ENCODE peak calls at places on chromosomes 5 and 9, in eight cellular contexts. One of them, this sample, is unnamed.

GRCh38 chr9:78921341-78921740 is 624.4 kb downstream of the PSAT1 start:
- DNase-seq in NCI-H2029: no peak
- DNase-seq in neural crest cell: no peak
- DNase-seq in GM10248: no peak
- DNase-seq in ELR: no peak
- DNase-seq in CD8-positive, alpha-beta T cell: no peak
- DNase-seq in activated T-cell treated with anti-CD3 and anti-CD28 coated beads for 1 hour: no peak
- DNase-seq in GM04504: no peak
- DNase-seq in this sample: no peak

GRCh38 chr9:76835571-76836283 is 70.2 kb downstream of the PRUNE2 start:
- DNase-seq in NCI-H2029: peak
- DNase-seq in neural crest cell: no peak
- DNase-seq in GM10248: no peak
- DNase-seq in ELR: peak
- DNase-seq in CD8-positive, alpha-beta T cell: no peak
- DNase-seq in activated T-cell treated with anti-CD3 and anti-CD28 coated beads for 1 hour: no peak
- DNase-seq in GM04504: peak
- DNase-seq in this sample: no peak

GRCh38 chr9:93955356-93956182 is 414 bp upstream of the BARX1 start:
- DNase-seq in NCI-H2029: peak
- DNase-seq in neural crest cell: no peak
- DNase-seq in GM10248: no peak
- DNase-seq in ELR: no peak
- DNase-seq in CD8-positive, alpha-beta T cell: no peak
- DNase-seq in activated T-cell treated with anti-CD3 and anti-CD28 coated beads for 1 hour: no peak
- DNase-seq in GM04504: no peak
- DNase-seq in this sample: no peak

GRCh38 chr9:111627260-111627963 is 3.7 kb upstream of the DNAJC25 start:
- DNase-seq in NCI-H2029: no peak
- DNase-seq in neural crest cell: no peak
- DNase-seq in GM10248: no peak
- DNase-seq in ELR: no peak
- DNase-seq in CD8-positive, alpha-beta T cell: no peak
- DNase-seq in activated T-cell treated with anti-CD3 and anti-CD28 coated beads for 1 hour: no peak
- DNase-seq in GM04504: no peak
- DNase-seq in this sample: no peak

GRCh38 chr5:73631500-73631899 is 5.5 kb downstream of the ARHGEF28 start:
- DNase-seq in NCI-H2029: no peak
- DNase-seq in neural crest cell: no peak
- DNase-seq in GM10248: no peak
- DNase-seq in ELR: no peak
- DNase-seq in CD8-positive, alpha-beta T cell: no peak
- DNase-seq in activated T-cell treated with anti-CD3 and anti-CD28 coated beads for 1 hour: no peak
- DNase-seq in GM04504: no peak
- DNase-seq in this sample: no peak

GRCh38 chr5:54520438-54520846 is 2.9 kb downstream of the SNX18 start:
- DNase-seq in NCI-H2029: no peak
- DNase-seq in neural crest cell: no peak
- DNase-seq in GM10248: no peak
- DNase-seq in ELR: peak
- DNase-seq in CD8-positive, alpha-beta T cell: no peak
- DNase-seq in activated T-cell treated with anti-CD3 and anti-CD28 coated beads for 1 hour: no peak
- DNase-seq in GM04504: no peak
- DNase-seq in this sample: peak

GRCh38 chr5:3324421-3325101 is 271.1 kb upstream of the IRX1 start:
- DNase-seq in NCI-H2029: no peak
- DNase-seq in neural crest cell: no peak
- DNase-seq in GM10248: no peak
- DNase-seq in ELR: no peak
- DNase-seq in CD8-positive, alpha-beta T cell: no peak
- DNase-seq in activated T-cell treated with anti-CD3 and anti-CD28 coated beads for 1 hour: no peak
- DNase-seq in GM04504: no peak
- DNase-seq in this sample: no peak

GRCh38 chr5:155836404-155836803 is 490.6 kb upstream of the SGCD start:
- DNase-seq in NCI-H2029: no peak
- DNase-seq in neural crest cell: no peak
- DNase-seq in GM10248: no peak
- DNase-seq in ELR: no peak
- DNase-seq in CD8-positive, alpha-beta T cell: no peak
- DNase-seq in activated T-cell treated with anti-CD3 and anti-CD28 coated beads for 1 hour: no peak
- DNase-seq in GM04504: no peak
- DNase-seq in this sample: no peak